ENCODE peak calls at places on chromosomes 13 and 19, in ten cellular contexts. One of them, this sample, is unnamed.

GRCh38 chr19:45597425-45598111 is 4.4 kb downstream of the GPR4 start:
- DNase-seq in NCI-H1417: no peak
- DNase-seq in stimulated activated CD8-positive, alpha-beta memory T cell treated with anti-CD3 and anti-CD28 coated beads, Interleukin-4, amount 100 ng/mL, for 1 hour: no peak
- DNase-seq in AG10803: no peak
- DNase-seq in GF-D8: no peak
- DNase-seq in stimulated activated CD4-positive, alpha-beta T cell treated with anti-CD3 and anti-CD28 coated beads, Interleukin-4, amount 100 ng/mL, for 48 hours: no peak
- DNase-seq in activated gamma-delta T cell treated with Interleukin-2 at 50 U/mL for 16 hours: no peak
- DNase-seq in hepatocyte: no peak
- DNase-seq in trophoblast cell: no peak
- DNase-seq in cardiac muscle cell: no peak
- DNase-seq in this sample: no peak

GRCh38 chr19:12425501-12426274 is 15.1 kb downstream of the ZNF443 start:
- DNase-seq in NCI-H1417: no peak
- DNase-seq in stimulated activated CD8-positive, alpha-beta memory T cell treated with anti-CD3 and anti-CD28 coated beads, Interleukin-4, amount 100 ng/mL, for 1 hour: no peak
- DNase-seq in AG10803: no peak
- DNase-seq in GF-D8: no peak
- DNase-seq in stimulated activated CD4-positive, alpha-beta T cell treated with anti-CD3 and anti-CD28 coated beads, Interleukin-4, amount 100 ng/mL, for 48 hours: no peak
- DNase-seq in activated gamma-delta T cell treated with Interleukin-2 at 50 U/mL for 16 hours: no peak
- DNase-seq in hepatocyte: no peak
- DNase-seq in trophoblast cell: no peak
- DNase-seq in cardiac muscle cell: no peak
- DNase-seq in this sample: no peak

GRCh38 chr19:2059422-2060201 is 8.6 kb upstream of the MKNK2 start:
- DNase-seq in NCI-H1417: peak; percentile 49
- DNase-seq in stimulated activated CD8-positive, alpha-beta memory T cell treated with anti-CD3 and anti-CD28 coated beads, Interleukin-4, amount 100 ng/mL, for 1 hour: no peak
- DNase-seq in AG10803: peak; percentile 93
- DNase-seq in GF-D8: no peak
- DNase-seq in stimulated activated CD4-positive, alpha-beta T cell treated with anti-CD3 and anti-CD28 coated beads, Interleukin-4, amount 100 ng/mL, for 48 hours: no peak
- DNase-seq in activated gamma-delta T cell treated with Interleukin-2 at 50 U/mL for 16 hours: no peak
- DNase-seq in hepatocyte: peak; percentile 86
- DNase-seq in trophoblast cell: peak; percentile 76
- DNase-seq in cardiac muscle cell: no peak
- DNase-seq in this sample: no peak

GRCh38 chr13:37313383-37313782 is 207.9 kb upstream of the CSNK1A1L start:
- DNase-seq in NCI-H1417: no peak
- DNase-seq in stimulated activated CD8-positive, alpha-beta memory T cell treated with anti-CD3 and anti-CD28 coated beads, Interleukin-4, amount 100 ng/mL, for 1 hour: no peak
- DNase-seq in AG10803: peak; percentile 92
- DNase-seq in GF-D8: no peak
- DNase-seq in stimulated activated CD4-positive, alpha-beta T cell treated with anti-CD3 and anti-CD28 coated beads, Interleukin-4, amount 100 ng/mL, for 48 hours: no peak
- DNase-seq in activated gamma-delta T cell treated with Interleukin-2 at 50 U/mL for 16 hours: no peak
- DNase-seq in hepatocyte: no peak
- DNase-seq in trophoblast cell: no peak
- DNase-seq in cardiac muscle cell: no peak
- DNase-seq in this sample: no peak

GRCh38 chr19:32397736-32398135 is 7.8 kb upstream of the DPY19L3 start:
- DNase-seq in NCI-H1417: no peak
- DNase-seq in stimulated activated CD8-positive, alpha-beta memory T cell treated with anti-CD3 and anti-CD28 coated beads, Interleukin-4, amount 100 ng/mL, for 1 hour: no peak
- DNase-seq in AG10803: peak; percentile 93
- DNase-seq in GF-D8: no peak
- DNase-seq in stimulated activated CD4-positive, alpha-beta T cell treated with anti-CD3 and anti-CD28 coated beads, Interleukin-4, amount 100 ng/mL, for 48 hours: no peak
- DNase-seq in activated gamma-delta T cell treated with Interleukin-2 at 50 U/mL for 16 hours: no peak
- DNase-seq in hepatocyte: peak; percentile 49
- DNase-seq in trophoblast cell: peak; percentile 29
- DNase-seq in cardiac muscle cell: no peak
- DNase-seq in this sample: no peak

GRCh38 chr19:47275866-47276461 is 1.3 kb downstream of the INAFM1 start:
- DNase-seq in NCI-H1417: peak; percentile 24
- DNase-seq in stimulated activated CD8-positive, alpha-beta memory T cell treated with anti-CD3 and anti-CD28 coated beads, Interleukin-4, amount 100 ng/mL, for 1 hour: no peak
- DNase-seq in AG10803: peak; percentile 59
- DNase-seq in GF-D8: no peak
- DNase-seq in stimulated activated CD4-positive, alpha-beta T cell treated with anti-CD3 and anti-CD28 coated beads, Interleukin-4, amount 100 ng/mL, for 48 hours: no peak
- DNase-seq in activated gamma-delta T cell treated with Interleukin-2 at 50 U/mL for 16 hours: no peak
- DNase-seq in hepatocyte: no peak
- DNase-seq in trophoblast cell: no peak
- DNase-seq in cardiac muscle cell: no peak
- DNase-seq in this sample: no peak

GRCh38 chr13:33441015-33441414 is 155.5 kb upstream of the STARD13 start:
- DNase-seq in NCI-H1417: no peak
- DNase-seq in stimulated activated CD8-positive, alpha-beta memory T cell treated with anti-CD3 and anti-CD28 coated beads, Interleukin-4, amount 100 ng/mL, for 1 hour: no peak
- DNase-seq in AG10803: peak; percentile 24
- DNase-seq in GF-D8: no peak
- DNase-seq in stimulated activated CD4-positive, alpha-beta T cell treated with anti-CD3 and anti-CD28 coated beads, Interleukin-4, amount 100 ng/mL, for 48 hours: no peak
- DNase-seq in activated gamma-delta T cell treated with Interleukin-2 at 50 U/mL for 16 hours: no peak
- DNase-seq in hepatocyte: peak; percentile 23
- DNase-seq in trophoblast cell: no peak
- DNase-seq in cardiac muscle cell: peak; percentile 37
- DNase-seq in this sample: no peak

GRCh38 chr13:109331898-109332297 is 454.5 kb downstream of the IRS2 start:
- DNase-seq in NCI-H1417: peak; percentile 82
- DNase-seq in stimulated activated CD8-positive, alpha-beta memory T cell treated with anti-CD3 and anti-CD28 coated beads, Interleukin-4, amount 100 ng/mL, for 1 hour: no peak
- DNase-seq in AG10803: peak; percentile 82
- DNase-seq in GF-D8: no peak
- DNase-seq in stimulated activated CD4-positive, alpha-beta T cell treated with anti-CD3 and anti-CD28 coated beads, Interleukin-4, amount 100 ng/mL, for 48 hours: no peak
- DNase-seq in activated gamma-delta T cell treated with Interleukin-2 at 50 U/mL for 16 hours: no peak
- DNase-seq in hepatocyte: peak; percentile 78
- DNase-seq in trophoblast cell: peak; percentile 20
- DNase-seq in cardiac muscle cell: no peak
- DNase-seq in this sample: no peak

GRCh38 chr19:50158577-50158976 is 4.5 kb downstream of the IZUMO2 start:
- DNase-seq in NCI-H1417: no peak
- DNase-seq in stimulated activated CD8-positive, alpha-beta memory T cell treated with anti-CD3 and anti-CD28 coated beads, Interleukin-4, amount 100 ng/mL, for 1 hour: no peak
- DNase-seq in AG10803: no peak
- DNase-seq in GF-D8: no peak
- DNase-seq in stimulated activated CD4-positive, alpha-beta T cell treated with anti-CD3 and anti-CD28 coated beads, Interleukin-4, amount 100 ng/mL, for 48 hours: no peak
- DNase-seq in activated gamma-delta T cell treated with Interleukin-2 at 50 U/mL for 16 hours: no peak
- DNase-seq in hepatocyte: no peak
- DNase-seq in trophoblast cell: no peak
- DNase-seq in cardiac muscle cell: no peak
- DNase-seq in this sample: no peak

GRCh38 chr13:23579886-23580706 is 9.9 kb downstream of the TNFRSF19 start:
- DNase-seq in NCI-H1417: no peak
- DNase-seq in stimulated activated CD8-positive, alpha-beta memory T cell treated with anti-CD3 and anti-CD28 coated beads, Interleukin-4, amount 100 ng/mL, for 1 hour: no peak
- DNase-seq in AG10803: no peak
- DNase-seq in GF-D8: no peak
- DNase-seq in stimulated activated CD4-positive, alpha-beta T cell treated with anti-CD3 and anti-CD28 coated beads, Interleukin-4, amount 100 ng/mL, for 48 hours: no peak
- DNase-seq in activated gamma-delta T cell treated with Interleukin-2 at 50 U/mL for 16 hours: no peak
- DNase-seq in hepatocyte: no peak
- DNase-seq in trophoblast cell: no peak
- DNase-seq in cardiac muscle cell: peak; percentile 59
- DNase-seq in this sample: no peak

GRCh38 chr19:54062643-54063042 is 1.1 kb downstream of the VSTM1 start:
- DNase-seq in NCI-H1417: no peak
- DNase-seq in stimulated activated CD8-positive, alpha-beta memory T cell treated with anti-CD3 and anti-CD28 coated beads, Interleukin-4, amount 100 ng/mL, for 1 hour: no peak
- DNase-seq in AG10803: no peak
- DNase-seq in GF-D8: peak; percentile 63
- DNase-seq in stimulated activated CD4-positive, alpha-beta T cell treated with anti-CD3 and anti-CD28 coated beads, Interleukin-4, amount 100 ng/mL, for 48 hours: no peak
- DNase-seq in activated gamma-delta T cell treated with Interleukin-2 at 50 U/mL for 16 hours: no peak
- DNase-seq in hepatocyte: no peak
- DNase-seq in trophoblast cell: no peak
- DNase-seq in cardiac muscle cell: no peak
- DNase-seq in this sample: peak; percentile 89

GRCh38 chr13:111666377-111666776 is 345.9 kb downstream of the TEX29 start:
- DNase-seq in NCI-H1417: no peak
- DNase-seq in stimulated activated CD8-positive, alpha-beta memory T cell treated with anti-CD3 and anti-CD28 coated beads, Interleukin-4, amount 100 ng/mL, for 1 hour: no peak
- DNase-seq in AG10803: no peak
- DNase-seq in GF-D8: no peak
- DNase-seq in stimulated activated CD4-positive, alpha-beta T cell treated with anti-CD3 and anti-CD28 coated beads, Interleukin-4, amount 100 ng/mL, for 48 hours: no peak
- DNase-seq in activated gamma-delta T cell treated with Interleukin-2 at 50 U/mL for 16 hours: no peak
- DNase-seq in hepatocyte: no peak
- DNase-seq in trophoblast cell: no peak
- DNase-seq in cardiac muscle cell: no peak
- DNase-seq in this sample: no peak

GRCh38 chr13:111393221-111393790 is 72.9 kb downstream of the TEX29 start:
- DNase-seq in NCI-H1417: no peak
- DNase-seq in stimulated activated CD8-positive, alpha-beta memory T cell treated with anti-CD3 and anti-CD28 coated beads, Interleukin-4, amount 100 ng/mL, for 1 hour: no peak
- DNase-seq in AG10803: no peak
- DNase-seq in GF-D8: no peak
- DNase-seq in stimulated activated CD4-positive, alpha-beta T cell treated with anti-CD3 and anti-CD28 coated beads, Interleukin-4, amount 100 ng/mL, for 48 hours: no peak
- DNase-seq in activated gamma-delta T cell treated with Interleukin-2 at 50 U/mL for 16 hours: no peak
- DNase-seq in hepatocyte: no peak
- DNase-seq in trophoblast cell: no peak
- DNase-seq in cardiac muscle cell: no peak
- DNase-seq in this sample: no peak

GRCh38 chr13:101140936-101141335 is 275.4 kb downstream of the NALCN start:
- DNase-seq in NCI-H1417: no peak
- DNase-seq in stimulated activated CD8-positive, alpha-beta memory T cell treated with anti-CD3 and anti-CD28 coated beads, Interleukin-4, amount 100 ng/mL, for 1 hour: no peak
- DNase-seq in AG10803: no peak
- DNase-seq in GF-D8: no peak
- DNase-seq in stimulated activated CD4-positive, alpha-beta T cell treated with anti-CD3 and anti-CD28 coated beads, Interleukin-4, amount 100 ng/mL, for 48 hours: no peak
- DNase-seq in activated gamma-delta T cell treated with Interleukin-2 at 50 U/mL for 16 hours: no peak
- DNase-seq in hepatocyte: no peak
- DNase-seq in trophoblast cell: no peak
- DNase-seq in cardiac muscle cell: no peak
- DNase-seq in this sample: no peak

GRCh38 chr13:79585033-79585432 is 104.1 kb downstream of the NDFIP2 start:
- DNase-seq in NCI-H1417: no peak
- DNase-seq in stimulated activated CD8-positive, alpha-beta memory T cell treated with anti-CD3 and anti-CD28 coated beads, Interleukin-4, amount 100 ng/mL, for 1 hour: no peak
- DNase-seq in AG10803: no peak
- DNase-seq in GF-D8: no peak
- DNase-seq in stimulated activated CD4-positive, alpha-beta T cell treated with anti-CD3 and anti-CD28 coated beads, Interleukin-4, amount 100 ng/mL, for 48 hours: no peak
- DNase-seq in activated gamma-delta T cell treated with Interleukin-2 at 50 U/mL for 16 hours: no peak
- DNase-seq in hepatocyte: no peak
- DNase-seq in trophoblast cell: no peak
- DNase-seq in cardiac muscle cell: no peak
- DNase-seq in this sample: no peak

GRCh38 chr13:90396266-90396665 is 951.2 kb upstream of the MIR17HG start:
- DNase-seq in NCI-H1417: no peak
- DNase-seq in stimulated activated CD8-positive, alpha-beta memory T cell treated with anti-CD3 and anti-CD28 coated beads, Interleukin-4, amount 100 ng/mL, for 1 hour: no peak
- DNase-seq in AG10803: no peak
- DNase-seq in GF-D8: no peak
- DNase-seq in stimulated activated CD4-positive, alpha-beta T cell treated with anti-CD3 and anti-CD28 coated beads, Interleukin-4, amount 100 ng/mL, for 48 hours: no peak
- DNase-seq in activated gamma-delta T cell treated with Interleukin-2 at 50 U/mL for 16 hours: no peak
- DNase-seq in hepatocyte: no peak
- DNase-seq in trophoblast cell: no peak
- DNase-seq in cardiac muscle cell: no peak
- DNase-seq in this sample: no peak

This sample was measured in HL-60.